ENCODE peak calls at places on chromosomes 2 and 18, in four cellular contexts. One of them, this sample, is unnamed.

GRCh38 chr18:45370190-45371010 is 244.9 kb upstream of the SLC14A2 start:
- DNase-seq in T-cell: no peak
- DNase-seq in AG10803: peak; percentile 74
- DNase-seq in uterus: peak; percentile 28
- DNase-seq in this sample: no peak

GRCh38 chr2:95552911-95553310 is 38.9 kb upstream of the TRIM43 start:
- DNase-seq in T-cell: no peak
- DNase-seq in AG10803: peak; percentile 39
- DNase-seq in uterus: no peak
- DNase-seq in this sample: no peak

GRCh38 chr2:216664593-216665034 is 30.7 kb downstream of the IGFBP5 start:
- DNase-seq in AG10803: no peak
- DNase-seq in T-cell: no peak
- DNase-seq in uterus: no peak
- DNase-seq in this sample: no peak

GRCh38 chr2:21230140-21230539 is 106.4 kb downstream of the TDRD15 start:
- DNase-seq in AG10803: no peak
- DNase-seq in uterus: no peak
- DNase-seq in T-cell: no peak
- DNase-seq in this sample: no peak

GRCh38 chr2:107542314-107542740 is 284.4 kb upstream of the RGPD4 start:
- DNase-seq in uterus: no peak
- DNase-seq in AG10803: no peak
- DNase-seq in T-cell: no peak
- DNase-seq in this sample: no peak

GRCh38 chr2:64727843-64728463 is 74.2 kb upstream of the SERTAD2 start:
- DNase-seq in uterus: no peak
- DNase-seq in T-cell: no peak
- DNase-seq in AG10803: no peak
- DNase-seq in this sample: no peak

GRCh38 chr2:241198381-241199282 is 10.2 kb downstream of the ANO7 start:
- DNase-seq in AG10803: no peak
- DNase-seq in uterus: no peak
- DNase-seq in T-cell: no peak
- DNase-seq in this sample: no peak

GRCh38 chr2:145036421-145036901 is 516.5 kb upstream of the ZEB2 start:
- DNase-seq in AG10803: peak; percentile 76
- DNase-seq in T-cell: no peak
- DNase-seq in uterus: no peak
- DNase-seq in this sample: no peak

GRCh38 chr2:142596334-142597088 is 281.0 kb upstream of the KYNU start:
- DNase-seq in uterus: no peak
- DNase-seq in T-cell: no peak
- DNase-seq in AG10803: no peak
- DNase-seq in this sample: no peak

GRCh38 chr2:112541315-112542122 is 746 bp upstream of the POLR1B start:
- DNase-seq in uterus: no peak
- DNase-seq in T-cell: no peak
- DNase-seq in AG10803: peak; percentile 52
- DNase-seq in this sample: no peak

GRCh38 chr2:105545731-105546622 is 147.1 kb upstream of the FHL2 start:
- DNase-seq in T-cell: peak; percentile 38
- DNase-seq in uterus: peak; percentile 52
- DNase-seq in AG10803: peak; percentile 59
- DNase-seq in this sample: peak; percentile 47

GRCh38 chr2:218343591-218343990 is 13.1 kb upstream of the CATIP start:
- DNase-seq in uterus: no peak
- DNase-seq in T-cell: no peak
- DNase-seq in AG10803: peak; percentile 62
- DNase-seq in this sample: no peak

GRCh38 chr2:30235008-30235655 is 3.8 kb downstream of the LBH start:
- DNase-seq in T-cell: peak; percentile 40
- DNase-seq in AG10803: peak; percentile 62
- DNase-seq in uterus: no peak
- DNase-seq in this sample: peak; percentile 37

GRCh38 chr2:156319811-156320490 is 12.6 kb downstream of the NR4A2 start:
- DNase-seq in AG10803: no peak
- DNase-seq in T-cell: no peak
- DNase-seq in uterus: no peak
- DNase-seq in this sample: peak; percentile 4

GRCh38 chr2:212186166-212186565 is 352.4 kb downstream of the ERBB4 start:
- DNase-seq in AG10803: no peak
- DNase-seq in uterus: no peak
- DNase-seq in T-cell: no peak
- DNase-seq in this sample: no peak